ENCODE peak calls at places on chromosome 11, in eight cellular contexts. T is CD4-positive, alpha-beta memory T cell; J is Peyer's patch; L is uterus; B is cardiac muscle cell; X is transverse colon; O is tibial artery; D is endodermal cell. Q is an unnamed sample.

GRCh38 chr11:127610787-127611186 is 610.2 kb upstream of the KIRREL3 start:
- DNase-seq in O (no peak), L (no peak), T (no peak), D (no peak), B (peak), X (no peak), J (no peak), Q (no peak)

GRCh38 chr11:117473692-117474091 is 146.0 kb downstream of the CEP164 start:
- DNase-seq in X (no peak), D (peak), L (no peak), J (no peak), O (no peak), B (no peak), T (no peak), Q (no peak)

GRCh38 chr11:56412396-56412795 is at the start of gene OR5AL1:
- DNase-seq in L (no peak), O (no peak), T (no peak), D (no peak), X (no peak), B (no peak), J (no peak), Q (no peak)

GRCh38 chr11:36464720-36465119 is 45.4 kb downstream of the TRAF6 start:
- DNase-seq in L (no peak), O (no peak), D (no peak), T (no peak), X (no peak), J (no peak), B (no peak), Q (no peak)

GRCh38 chr11:70423523-70424505 is 25.5 kb downstream of the CTTN start:
- DNase-seq in D (peak), B (no peak), X (no peak), L (peak), J (no peak), T (no peak), O (no peak), Q (peak)

GRCh38 chr11:94511932-94512781 is at the start of gene C11orf97:
- DNase-seq in B (peak), O (peak), T (peak), J (peak), X (peak), L (peak), D (peak), Q (peak)

GRCh38 chr11:37525336-37525735 is 927.3 kb upstream of the RAG2 start:
- DNase-seq in O (no peak), L (no peak), T (no peak), X (no peak), J (no peak), B (no peak), D (no peak), Q (no peak)

GRCh38 chr11:107276057-107276456 is 181.6 kb downstream of the CWF19L2 start:
- DNase-seq in O (no peak), D (no peak), B (no peak), T (no peak), J (no peak), X (no peak), L (no peak), Q (no peak)

GRCh38 chr11:128181090-128181485 is 406.3 kb downstream of the ETS1 start:
- DNase-seq in L (no peak), O (no peak), D (no peak), J (no peak), X (no peak), B (no peak), T (no peak), Q (no peak)

GRCh38 chr11:112852141-112852853 is 108.9 kb upstream of the NCAM1 start:
- DNase-seq in O (no peak), T (no peak), L (no peak), J (no peak), B (peak), X (no peak), D (no peak), Q (no peak)

GRCh38 chr11:120342226-120342625 is 6.0 kb downstream of the ARHGEF12 start:
- DNase-seq in B (no peak), X (no peak), J (no peak), L (no peak), D (no peak), O (no peak), T (no peak), Q (no peak)

GRCh38 chr11:120339394-120339890 is 3.2 kb downstream of the ARHGEF12 start:
- DNase-seq in X (peak), O (no peak), T (peak), D (no peak), B (peak), L (no peak), J (peak), Q (no peak)

GRCh38 chr11:120337896-120338840 is 2.0 kb downstream of the ARHGEF12 start:
- DNase-seq in T (no peak), X (no peak), J (no peak), B (peak), L (no peak), D (no peak), O (no peak), Q (no peak)

GRCh38 chr11:120342678-120343077 is 6.5 kb downstream of the ARHGEF12 start:
- DNase-seq in O (no peak), T (no peak), X (no peak), L (no peak), D (no peak), B (no peak), J (no peak), Q (no peak)

DNA sequence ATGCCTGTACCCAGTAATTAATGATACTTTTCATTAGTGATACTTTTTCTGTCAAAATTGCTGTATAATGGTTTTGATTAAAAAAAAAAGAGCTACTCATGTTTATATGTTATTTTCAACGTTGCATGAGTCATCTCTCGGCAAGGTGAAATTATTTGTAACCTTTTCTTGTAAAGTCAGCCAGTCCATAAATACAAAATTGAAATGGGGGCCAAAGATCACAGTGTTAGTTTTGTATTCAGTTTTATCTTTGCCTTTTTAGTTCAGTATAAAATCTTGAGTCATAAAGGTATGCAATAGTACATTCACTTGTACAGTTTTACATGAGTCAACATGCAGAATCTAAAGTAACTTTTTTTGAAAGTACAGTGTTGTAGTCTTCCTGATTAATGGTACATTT is 4.3 kb downstream of the ARHGEF12 start:
- DNase-seq in D (no peak), X (no peak), L (no peak), O (no peak), J (no peak), T (no peak), B (no peak), Q (no peak)
- H3K4me3 ChIP-seq in D (peak), X (peak), L (no peak), O (no peak), J (no peak), T (no peak), B (peak), Q (no peak)

GRCh38 chr11:12173111-12173510 is 62.7 kb downstream of the MICAL2 start:
- DNase-seq in J (no peak), X (no peak), O (no peak), T (no peak), L (no peak), D (no peak), B (no peak), Q (no peak)
- H3K27ac ChIP-seq in J (no peak), X (peak), O (peak), T (no peak), L (no peak), D (no peak), B (peak), Q (no peak)

GRCh38 chr11:63017306-63017974 is 1.8 kb upstream of the SLC22A8 start:
- DNase-seq in X (no peak), B (no peak), D (peak), O (no peak), L (no peak), J (no peak), T (no peak), Q (no peak)

GRCh38 chr11:63012450-63013238 is 3.0 kb downstream of the SLC22A8 start:
- DNase-seq in B (peak), T (no peak), L (no peak), J (no peak), O (no peak), D (no peak), X (no peak), Q (no peak)

GRCh38 chr11:63014408-63015055 is 1.1 kb downstream of the SLC22A8 start:
- DNase-seq in B (no peak), X (no peak), T (no peak), D (no peak), J (no peak), L (no peak), O (no peak), Q (no peak)

GRCh38 chr11:63019506-63019905 is 3.9 kb upstream of the SLC22A8 start:
- DNase-seq in T (no peak), J (no peak), B (peak), D (peak), X (no peak), O (no peak), L (no peak), Q (no peak)

DNA sequence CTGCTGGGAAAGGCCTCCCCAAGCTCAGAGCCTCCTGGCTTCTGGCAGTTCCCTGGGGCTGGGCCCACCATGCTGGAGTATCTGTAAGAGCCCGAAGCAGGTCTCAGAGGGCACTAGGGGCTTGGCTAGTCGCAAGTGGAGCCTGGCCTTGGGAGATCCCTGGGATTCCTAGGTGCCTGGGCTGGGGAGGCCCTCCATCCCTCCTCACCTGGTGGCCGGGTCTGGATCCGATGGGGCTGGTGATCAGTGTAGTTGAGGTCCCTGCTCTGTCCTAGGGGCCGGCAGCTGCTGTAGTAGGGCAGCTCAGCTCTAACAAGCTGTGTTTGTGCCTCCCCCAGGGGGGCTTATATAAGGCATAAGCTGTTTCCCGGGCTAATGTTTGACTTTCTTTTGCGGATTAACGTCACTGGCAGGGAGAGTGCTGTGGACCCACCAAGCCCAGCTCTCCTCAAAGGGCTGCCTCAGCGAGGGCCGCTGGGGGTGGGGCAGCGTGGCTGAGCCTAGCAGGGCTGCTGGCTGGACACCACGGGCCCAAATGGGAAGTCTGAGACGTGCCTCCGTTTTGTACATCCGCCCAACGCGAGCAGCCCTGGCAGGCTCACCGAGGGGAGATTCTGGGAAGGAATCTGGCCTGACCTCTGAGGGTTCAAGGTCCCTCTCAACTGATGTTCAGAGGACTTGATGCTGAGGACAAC is at the start of gene SLC22A8:
- DNase-seq in X (no peak), J (no peak), T (no peak), L (no peak), B (no peak), O (no peak), D (peak), Q (no peak)
- H3K4me3 ChIP-seq in X (no peak), J (no peak), T (no peak), L (no peak), B (no peak), O (no peak), D (no peak), Q (no peak)

DNA sequence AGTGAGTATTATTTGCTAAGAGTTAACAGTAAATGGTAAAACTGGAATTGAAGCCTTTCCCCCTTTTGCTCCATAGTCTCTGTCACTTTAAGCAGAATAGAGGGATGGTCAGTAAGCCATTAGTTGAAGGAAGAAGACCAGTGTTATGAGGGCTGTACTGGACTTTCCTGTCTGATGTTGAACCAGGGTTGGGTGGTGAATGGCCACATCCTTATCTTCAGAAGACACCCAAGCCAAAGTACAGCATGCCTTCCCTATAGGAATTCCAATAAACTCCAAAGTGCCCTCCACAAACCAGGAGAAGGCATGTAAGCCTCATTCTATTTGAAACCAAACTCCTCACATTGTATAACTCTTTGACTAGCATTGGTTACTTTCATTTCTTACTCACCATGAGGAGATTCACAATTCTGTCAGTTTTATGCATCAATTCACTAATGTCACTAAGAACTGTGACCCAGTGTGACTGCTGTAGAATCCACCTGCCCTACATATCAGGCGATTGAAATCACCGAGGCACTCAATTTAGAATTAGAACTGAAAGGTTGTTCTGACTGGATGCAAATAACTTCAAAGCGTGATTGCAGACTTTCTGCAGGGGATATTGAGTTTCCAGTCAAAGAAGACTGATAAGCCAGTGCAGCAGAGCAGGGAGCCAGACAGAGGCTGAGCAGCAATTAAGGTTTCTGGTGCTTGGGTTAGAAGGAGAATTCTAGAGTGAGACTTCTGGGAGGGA is 107.1 kb upstream of the DDI1 start:
- DNase-seq in L (no peak), J (no peak), B (peak), X (no peak), O (no peak), T (no peak), D (no peak), Q (no peak)
- H3K27ac ChIP-seq in L (no peak), J (no peak), B (peak), X (no peak), O (no peak), T (no peak), D (no peak), Q (no peak)

GRCh38 chr11:3796346-3796745 is 1.0 kb downstream of the NUP98 start:
- DNase-seq in O (peak), D (no peak), J (no peak), X (no peak), T (peak), L (no peak), B (no peak), Q (no peak)

GRCh38 chr11:3796796-3797328 is 492 bp downstream of the NUP98 start:
- DNase-seq in O (no peak), B (peak), X (no peak), L (no peak), J (no peak), T (no peak), D (no peak), Q (no peak)

GRCh38 chr11:3797329-3798090 is at the start of gene NUP98:
- DNase-seq in L (peak), T (peak), O (peak), X (peak), D (peak), B (peak), J (peak), Q (peak)

GRCh38 chr11:3799143-3799542 is 1.8 kb upstream of the NUP98 start:
- DNase-seq in B (no peak), L (peak), X (no peak), J (no peak), D (peak), O (no peak), T (no peak), Q (no peak)

GRCh38 chr11:3795131-3796092 is 1.9 kb downstream of the NUP98 start:
- DNase-seq in X (no peak), B (no peak), T (no peak), D (no peak), O (no peak), L (no peak), J (no peak), Q (no peak)
- H3K4me3 ChIP-seq in X (peak), B (peak), T (peak), D (peak), O (peak), L (peak), J (peak), Q (peak)

GRCh38 chr11:46917109-46918086 is 952 bp downstream of the LRP4 start:
- DNase-seq in O (no peak), J (peak), B (no peak), T (peak), X (peak), L (no peak), D (peak), Q (no peak)
- H3K27ac ChIP-seq in O (peak), J (peak), B (peak), T (no peak), X (peak), L (peak), D (peak), Q (no peak)

GRCh38 chr11:12705874-12706273 is 31.7 kb downstream of the TEAD1 start:
- DNase-seq in O (no peak), B (no peak), J (no peak), D (no peak), L (no peak), X (no peak), T (no peak), Q (no peak)
- H3K4me3 ChIP-seq in O (no peak), B (no peak), J (no peak), D (no peak), L (no peak), X (no peak), T (no peak), Q (no peak)

DNA sequence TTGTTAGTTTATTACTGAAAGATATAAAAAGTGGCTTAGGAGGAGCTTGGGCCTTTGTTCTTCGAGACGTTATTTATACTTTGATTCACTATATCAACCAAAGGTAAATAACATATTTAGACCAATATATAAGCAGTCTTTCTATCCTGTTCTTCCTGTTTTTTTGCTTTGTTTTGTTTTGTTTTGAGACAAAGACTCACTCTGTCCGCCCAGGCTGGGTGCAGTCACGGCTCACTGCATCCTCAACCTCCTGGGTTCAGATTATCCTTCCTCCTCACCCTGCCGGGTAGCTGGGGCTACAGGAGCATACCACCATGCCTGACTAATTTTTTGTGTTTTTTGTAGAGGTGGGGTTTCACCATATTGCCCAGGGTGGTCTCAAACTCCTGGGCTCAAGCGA is 66.8 kb downstream of the ATM start:
- DNase-seq in D (no peak), L (no peak), X (no peak), B (no peak), O (no peak), J (no peak), T (no peak), Q (no peak)
- H3K27ac ChIP-seq in D (no peak), L (no peak), X (no peak), B (no peak), O (no peak), J (no peak), T (no peak), Q (peak)

DNA sequence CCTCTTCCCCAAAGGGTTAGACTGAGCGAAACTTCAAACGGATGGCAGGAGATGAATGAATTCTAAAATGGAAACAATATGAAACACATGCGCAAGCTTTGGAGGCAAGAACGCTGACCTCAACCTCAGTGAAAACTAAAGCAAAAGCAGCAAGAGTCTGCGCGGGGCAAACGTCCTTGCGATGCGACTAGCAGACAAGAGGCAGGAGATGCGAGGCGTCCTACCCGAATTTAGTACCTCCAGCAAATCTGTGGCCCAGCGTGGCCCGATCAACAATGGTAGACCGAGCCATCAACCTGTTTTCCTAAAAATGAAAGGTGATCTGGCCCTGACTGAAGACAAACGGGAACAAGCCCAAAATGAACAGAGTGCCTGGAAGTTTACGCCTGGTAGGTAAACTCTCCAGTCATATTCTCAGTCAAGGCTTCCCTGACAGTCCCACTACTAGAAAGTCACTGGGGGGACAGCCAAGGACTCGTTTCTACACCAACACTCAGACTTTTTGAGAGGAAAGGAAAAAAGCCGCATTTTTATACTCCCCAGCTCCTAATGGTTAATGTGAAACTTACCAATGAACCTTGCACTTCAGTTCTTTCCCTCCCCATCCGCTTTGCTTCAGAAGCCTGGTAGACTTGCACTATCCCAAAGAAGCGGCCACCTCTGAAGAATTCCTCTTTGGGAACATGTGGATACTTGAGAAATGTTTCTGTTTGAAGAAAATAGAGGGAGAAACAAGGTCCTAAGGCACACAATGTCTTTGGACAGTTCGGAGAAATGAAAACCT is 11.5 kb downstream of the MMP3 start:
- DNase-seq in T (no peak), O (no peak), L (no peak), B (no peak), J (peak), X (no peak), D (no peak), Q (no peak)
- H3K4me3 ChIP-seq in T (no peak), O (no peak), L (no peak), B (no peak), J (peak), X (peak), D (no peak), Q (no peak)

DNA sequence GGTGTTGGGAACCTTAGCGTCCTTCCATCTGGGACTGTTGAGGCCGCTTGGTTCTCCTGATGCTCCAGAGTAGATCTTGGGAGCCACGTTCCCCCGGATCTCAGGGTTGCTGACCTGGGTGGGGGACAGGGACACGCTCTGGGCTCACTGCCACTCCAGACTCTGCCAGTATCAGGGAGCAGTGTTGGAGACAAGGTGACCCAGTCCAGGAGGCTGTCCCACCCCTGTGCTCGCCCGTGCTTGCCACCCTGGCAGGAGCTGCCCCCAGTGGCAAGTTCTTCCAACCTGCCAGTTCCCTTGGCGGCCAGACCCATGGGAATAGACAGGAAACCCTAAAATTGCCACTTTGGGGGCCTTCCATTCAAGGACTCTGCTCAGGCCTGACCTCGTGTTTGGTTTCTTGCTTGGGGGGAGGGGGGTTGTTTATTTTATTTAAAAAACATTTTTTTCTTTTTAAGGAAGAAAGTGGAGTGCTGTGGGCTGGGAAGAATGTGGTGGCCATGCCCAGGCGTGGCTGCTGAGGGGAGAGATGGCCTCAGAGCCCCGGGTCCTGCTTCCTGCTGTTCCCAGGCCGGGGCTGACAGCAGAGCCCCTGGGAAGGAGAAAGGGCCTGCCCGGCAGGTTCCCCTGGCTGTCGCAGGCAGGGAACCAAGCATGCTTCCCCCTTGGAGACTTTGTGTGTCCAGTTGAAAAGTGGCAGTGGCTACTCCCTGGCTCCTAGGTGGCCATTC is 7.2 kb downstream of the GRK2 start:
- DNase-seq in L (peak), X (peak), J (peak), D (no peak), B (no peak), O (peak), T (no peak), Q (no peak)
- H3K27ac ChIP-seq in L (peak), X (peak), J (peak), D (no peak), B (no peak), O (peak), T (peak), Q (peak)